ENCODE peak calls at places on chromosomes 5 and 9, in five cellular contexts. Y is smooth muscle cell of the brain vasculature; Q is naive thymus-derived CD4-positive, alpha-beta T cell; N is NCI-H1092; X is skeletal muscle cell. C is an unnamed sample.

GRCh38 chr9:85941966-85942912 is 1.3 kb downstream of the NAA35 start:
- DNase-seq in X (no peak), Q (no peak), N (no peak), Y (no peak), C (no peak)

GRCh38 chr5:31232273-31232888 is 38.9 kb downstream of the CDH6 start:
- DNase-seq in Q (no peak), Y (peak), X (no peak), N (peak), C (peak)

GRCh38 chr5:151051066-151051930 is 29.5 kb downstream of the TNIP1 start:
- DNase-seq in Y (peak), X (peak), N (peak), Q (peak), C (no peak)

GRCh38 chr5:175829718-175830585 is 41.4 kb upstream of the CPLX2 start:
- DNase-seq in Q (no peak), X (no peak), N (no peak), Y (no peak), C (no peak)

GRCh38 chr5:74376187-74376586 is 264.3 kb downstream of the ENC1 start:
- DNase-seq in X (no peak), Q (no peak), N (no peak), Y (no peak), C (no peak)

GRCh38 chr9:129319938-129320481 is 141.9 kb upstream of the IER5L start:
- DNase-seq in Y (no peak), N (no peak), X (no peak), Q (no peak), C (no peak)

GRCh38 chr5:104859437-104859836 is 1296.8 kb upstream of the NUDT12 start:
- DNase-seq in Q (no peak), X (peak), N (no peak), Y (peak), C (no peak)

GRCh38 chr5:92492908-92493307 is 1088.1 kb downstream of the NR2F1-AS1 start:
- DNase-seq in Y (no peak), X (no peak), N (no peak), Q (no peak), C (no peak)

GRCh38 chr5:115949096-115949495 is 13.2 kb upstream of the LVRN start:
- DNase-seq in Y (no peak), Q (no peak), N (no peak), X (no peak), C (no peak)

GRCh38 chr5:154945695-154946301 is 4.9 kb downstream of the MRPL22 start:
- DNase-seq in Y (no peak), Q (peak), X (no peak), N (no peak), C (no peak)

GRCh38 chr5:133245191-133246052 is 193.6 kb downstream of the HSPA4 start:
- DNase-seq in X (peak), Y (peak), N (no peak), Q (no peak), C (no peak)

GRCh38 chr9:75889977-75890540 is 414 bp upstream of the PCSK5 start:
- DNase-seq in Q (no peak), Y (no peak), N (no peak), X (no peak), C (no peak)

GRCh38 chr5:115661156-115661555 is 35.3 kb upstream of the TMED7 start:
- DNase-seq in Q (no peak), N (no peak), X (peak), Y (no peak), C (no peak)

GRCh38 chr5:134784946-134785620 is 26.5 kb downstream of the DDX46 start:
- DNase-seq in N (no peak), X (no peak), Y (no peak), Q (no peak), C (no peak)

GRCh38 chr9:136120119-136120393 is 1.4 kb upstream of the TMEM250 start:
- DNase-seq in N (no peak), X (no peak), Q (no peak), Y (no peak), C (no peak)

GRCh38 chr5:116037236-116037822 is 5.1 kb downstream of the ARL14EPL start:
- DNase-seq in N (no peak), X (no peak), Y (no peak), Q (no peak), C (no peak)

GRCh38 chr5:494667-495255 is 29.5 kb downstream of the SLC9A3 start:
- DNase-seq in X (no peak), Q (no peak), N (no peak), Y (no peak), C (no peak)

GRCh38 chr9:137550241-137550621 is at the start of gene PNPLA7:
- DNase-seq in X (no peak), N (peak), Y (no peak), Q (peak), C (peak)

GRCh38 chr9:34328500-34328982 is 527 bp downstream of the KIF24 start:
- DNase-seq in Q (no peak), X (no peak), N (peak), Y (no peak), C (no peak)

GRCh38 chr9:130446111-130446861 is 1.5 kb downstream of the ASS1 start:
- DNase-seq in X (peak), N (no peak), Q (no peak), Y (peak), C (no peak)

GRCh38 chr5:140336388-140336787 is 10.0 kb downstream of the HBEGF start:
- DNase-seq in Y (no peak), N (no peak), X (no peak), Q (no peak), C (no peak)

GRCh38 chr9:35236692-35237091 is 74.9 kb downstream of the UNC13B start:
- DNase-seq in N (no peak), Q (no peak), X (no peak), Y (no peak), C (no peak)

C was measured in NCI-H2171.